ENCODE peak calls at places on chromosomes 7 and 10, in five cellular contexts. X is colonic mucosa, W is fibroblast of mammary gland, P is dorsolateral prefrontal cortex, C is endothelial cell. U is an unnamed sample.

GRCh38 chr10:46286991-46287693 is at the start of gene ANTXRL:
- DNase-seq in P (peak), X (no peak), C (no peak), W (no peak), U (no peak)

GRCh38 chr10:58104419-58104818 is 163.3 kb downstream of the IPMK start:
- DNase-seq in W (peak), P (no peak), X (no peak), C (no peak), U (no peak)

GRCh38 chr10:101161494-101162299 is 30.6 kb downstream of the TLX1 start:
- DNase-seq in X (peak), C (peak), P (peak), W (peak), U (peak)

GRCh38 chr10:11162828-11163599 is 145.3 kb downstream of the CELF2 start:
- DNase-seq in P (no peak), W (no peak), C (no peak), X (peak), U (no peak)

GRCh38 chr7:132575987-132576722 is at the start of gene PLXNA4:
- DNase-seq in W (no peak), P (no peak), C (no peak), X (no peak), U (peak)

GRCh38 chr10:117536359-117536861 is 6.1 kb upstream of the EMX2 start:
- DNase-seq in W (no peak), P (no peak), X (no peak), C (no peak), U (no peak)

GRCh38 chr7:85521108-85521694 is 334.3 kb upstream of the SEMA3D start:
- DNase-seq in W (no peak), P (no peak), C (no peak), X (no peak), U (no peak)

GRCh38 chr10:80459047-80459865 is 5.1 kb downstream of the TSPAN14 start:
- DNase-seq in X (peak), W (peak), P (no peak), C (no peak), U (no peak)

GRCh38 chr7:4740796-4741195 is 34.6 kb upstream of the AP5Z1 start:
- DNase-seq in X (no peak), C (no peak), P (no peak), W (no peak), U (no peak)

GRCh38 chr7:4739528-4739992 is 35.9 kb upstream of the AP5Z1 start:
- DNase-seq in P (peak), X (no peak), C (no peak), W (peak), U (no peak)

GRCh38 chr7:4742051-4742573 is 33.3 kb upstream of the AP5Z1 start:
- DNase-seq in C (no peak), W (no peak), P (no peak), X (peak), U (no peak)

GRCh38 chr7:4737300-4737699 is 38.1 kb upstream of the AP5Z1 start:
- DNase-seq in P (no peak), C (no peak), X (no peak), W (no peak), U (no peak)

GRCh38 chr7:4738711-4739527 is 36.5 kb upstream of the AP5Z1 start:
- DNase-seq in X (no peak), W (peak), C (no peak), P (no peak), U (peak)
- TF ChIP-seq CTCF in X (no peak), W (peak), C (no peak), P (no peak), U (no peak)

DNA sequence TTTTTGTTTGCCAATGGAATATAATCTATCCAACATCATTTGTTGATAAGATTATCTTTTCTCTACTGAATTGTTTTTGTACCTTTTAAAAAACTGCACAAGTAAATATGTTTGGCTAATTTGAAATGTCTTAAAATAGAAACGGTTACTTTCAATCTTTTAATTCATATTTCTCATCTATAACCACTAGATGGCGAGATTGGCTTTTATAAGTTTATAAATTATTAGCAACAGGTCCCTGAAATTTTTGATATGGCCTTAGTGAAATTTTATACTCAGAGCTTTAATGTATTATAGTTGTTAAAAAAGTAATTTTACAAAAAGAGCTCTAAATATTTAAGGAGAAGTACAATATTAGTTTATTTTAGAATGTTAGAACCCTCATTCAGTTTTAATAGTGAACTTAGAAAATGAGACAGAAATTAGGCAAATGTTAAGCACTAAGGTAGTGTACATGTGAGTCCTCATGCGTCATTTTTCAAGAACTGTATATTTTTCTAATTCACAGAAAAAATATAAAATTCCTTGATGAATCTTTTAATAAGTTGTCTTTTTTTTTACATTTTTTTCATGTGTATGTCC is 592.5 kb downstream of the ARL4A start:
- DNase-seq in C (no peak), X (no peak), P (no peak), W (peak), U (no peak)
- TF ChIP-seq CTCF in C (peak), X (peak), P (peak), W (peak), U (peak)

DNA sequence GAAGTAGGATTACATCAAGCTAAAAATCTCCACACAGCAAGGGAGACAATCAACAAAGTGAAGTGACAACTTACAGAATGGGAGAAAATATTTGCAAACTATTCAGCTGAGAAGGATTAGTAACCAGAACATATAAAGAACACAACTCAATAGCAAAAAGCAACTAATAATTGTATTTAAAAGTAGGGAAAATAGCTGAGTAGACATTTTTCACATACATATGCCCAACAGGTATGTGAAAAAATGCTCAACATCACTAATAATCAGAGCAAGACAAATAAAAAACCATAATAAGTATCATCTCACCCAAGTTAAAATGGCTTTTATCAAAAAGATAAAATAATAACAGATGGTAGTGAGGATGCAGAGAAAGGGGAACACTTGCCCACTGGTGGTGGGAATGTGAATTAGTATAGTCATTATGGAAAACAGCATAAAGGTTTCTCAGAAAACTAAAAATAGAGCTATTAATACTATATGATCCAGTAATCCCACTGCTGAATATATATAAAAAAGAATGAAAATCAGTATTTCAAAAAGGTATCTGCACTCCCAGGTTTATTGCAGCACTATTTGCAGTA is 784.5 kb upstream of the C7orf33 start:
- DNase-seq in P (no peak), W (no peak), C (no peak), X (no peak), U (no peak)
- TF ChIP-seq CTCF in P (no peak), W (peak), C (peak), X (no peak), U (peak)

DNA sequence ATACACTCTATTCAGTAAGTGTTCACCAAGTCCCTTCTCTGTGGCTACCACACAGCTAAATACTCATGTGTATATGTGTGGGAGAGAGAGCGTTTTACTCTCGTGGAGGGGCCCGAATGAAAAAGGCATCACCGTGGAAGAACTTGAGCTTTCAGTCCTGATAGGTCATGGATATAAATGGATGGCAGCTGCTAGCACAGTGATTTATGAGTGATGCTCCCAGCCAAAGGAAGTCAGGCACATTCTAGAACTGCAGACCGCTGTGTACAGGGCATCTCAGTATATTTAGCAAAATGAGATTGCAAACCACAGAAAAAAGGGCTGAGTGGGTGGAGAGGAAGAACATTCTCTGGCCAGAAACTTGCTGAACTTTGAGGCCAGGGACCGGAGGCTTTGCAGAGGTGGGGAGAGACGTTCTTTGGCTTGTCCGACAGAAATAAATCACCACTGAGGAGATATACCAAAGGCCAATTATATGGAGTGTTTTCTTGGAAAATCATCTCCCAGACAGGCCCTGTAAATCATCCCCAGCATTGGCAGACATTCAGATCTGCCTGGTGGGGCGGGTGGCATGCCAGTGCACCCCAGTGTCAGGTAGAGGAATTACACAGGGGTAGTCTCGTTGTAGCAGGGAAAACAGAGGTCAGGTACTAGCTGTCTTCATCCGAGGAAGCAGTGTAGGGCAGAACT is 655.3 kb downstream of the LRMDA start:
- DNase-seq in P (no peak), W (peak), C (peak), X (peak), U (no peak)
- TF ChIP-seq CTCF in P (no peak), W (peak), C (peak), X (peak), U (peak)

GRCh38 chr7:87331687-87332256 is 13.7 kb upstream of the CROT start:
- DNase-seq in P (no peak), W (no peak), X (no peak), C (no peak), U (no peak)

GRCh38 chr7:87330316-87330715 is 15.1 kb upstream of the CROT start:
- DNase-seq in W (no peak), P (no peak), C (no peak), X (no peak), U (no peak)

GRCh38 chr7:87328281-87328680 is 17.2 kb upstream of the CROT start:
- DNase-seq in C (no peak), X (no peak), W (peak), P (no peak), U (no peak)

GRCh38 chr7:87330942-87331341 is 14.5 kb upstream of the CROT start:
- DNase-seq in C (no peak), P (no peak), X (no peak), W (no peak), U (no peak)

GRCh38 chr7:87325576-87326370 is 19.7 kb upstream of the CROT start:
- DNase-seq in X (no peak), C (no peak), P (no peak), W (no peak), U (no peak)
- TF ChIP-seq CTCF in X (no peak), C (no peak), P (no peak), W (no peak), U (no peak)

GRCh38 chr10:60444494-60445064 is 54.9 kb upstream of the ANK3 start:
- DNase-seq in C (no peak), P (no peak), X (no peak), W (peak), U (no peak)
- TF ChIP-seq CTCF in C (peak), P (peak), X (peak), W (peak), U (peak)

GRCh38 chr7:39810204-39810642 is 139.8 kb upstream of the CDK13 start:
- DNase-seq in P (no peak), W (no peak), X (no peak), C (no peak), U (no peak)
- TF ChIP-seq CTCF in P (no peak), W (no peak), X (no peak), C (no peak), U (peak)

GRCh38 chr10:129963831-129964501 is at the start of gene EBF3:
- DNase-seq in W (peak), P (no peak), C (peak), X (peak), U (peak)
- TF ChIP-seq CTCF in W (no peak), P (no peak), C (no peak), X (no peak), U (no peak)

DNA sequence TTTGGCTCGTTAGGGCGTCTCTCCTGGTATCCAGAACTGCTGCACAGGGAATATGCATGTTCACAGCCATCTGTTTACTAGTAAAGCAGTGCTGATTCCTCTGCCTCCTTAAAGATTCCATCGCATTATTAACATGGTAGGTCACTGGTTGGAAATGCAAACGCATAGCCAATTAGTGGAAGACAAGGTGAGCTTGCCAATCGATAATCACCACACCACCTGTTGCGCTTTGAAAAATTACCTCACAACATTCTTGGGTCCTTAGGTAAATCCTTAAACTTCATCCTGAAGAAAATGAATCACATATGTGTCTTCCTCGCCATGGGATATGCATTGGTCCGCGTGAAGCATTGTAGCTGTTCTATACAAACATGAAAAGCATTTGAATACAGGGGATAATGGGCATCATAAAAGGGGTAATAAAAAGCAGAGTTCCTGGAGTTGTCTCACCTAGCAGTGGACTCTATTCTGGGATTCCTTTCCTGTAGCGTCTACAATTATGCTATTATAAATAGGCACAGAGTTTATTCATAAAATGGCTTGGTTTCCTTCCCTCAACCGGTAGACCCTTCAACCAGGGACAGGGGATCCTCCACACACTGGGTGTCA is 389.4 kb upstream of the NFE2L3 start:
- DNase-seq in X (no peak), C (no peak), W (no peak), P (no peak), U (no peak)
- TF ChIP-seq CTCF in X (no peak), C (no peak), W (no peak), P (no peak), U (no peak)

GRCh38 chr10:67288688-67289410 is 363.0 kb downstream of the LRRTM3 start:
- DNase-seq in X (no peak), W (no peak), C (no peak), P (no peak), U (no peak)

GRCh38 chr10:67282871-67283270 is 357.0 kb downstream of the LRRTM3 start:
- DNase-seq in X (no peak), W (no peak), P (no peak), C (no peak), U (no peak)

GRCh38 chr10:67280405-67280804 is 354.6 kb downstream of the LRRTM3 start:
- DNase-seq in X (no peak), W (no peak), C (no peak), P (no peak), U (no peak)

DNA sequence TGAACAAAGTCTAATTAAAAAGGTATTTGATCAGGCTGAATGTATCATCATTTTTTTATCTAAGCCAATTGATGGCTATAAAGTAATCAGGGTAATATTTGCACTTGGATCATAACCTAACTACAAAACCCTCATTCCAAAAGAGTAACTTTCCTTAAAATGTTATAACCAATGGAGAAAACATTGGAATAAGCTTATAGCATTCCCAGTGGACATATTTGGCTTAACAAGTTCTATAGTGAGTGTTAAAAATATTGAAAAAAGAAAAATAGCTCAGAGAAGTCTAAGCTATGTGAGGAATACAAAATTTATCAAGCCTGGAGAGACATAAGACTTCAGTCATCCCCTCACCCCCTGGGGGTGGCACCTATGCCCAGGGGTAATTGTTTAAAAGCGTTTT is 358.8 kb downstream of the LRRTM3 start:
- DNase-seq in W (no peak), P (no peak), C (no peak), X (no peak), U (no peak)
- TF ChIP-seq CTCF in W (no peak), P (no peak), C (no peak), X (no peak), U (peak)

U was measured in neural crest cell.